ENCODE peak calls at places on chromosome 10, in six cellular contexts. V is H4, N is RCC 7860, Y is T47D, M is dermis blood vessel endothelial cell, H is PC-9. B is an unnamed sample.
A peak's percentile ranks its signal among the peaks of the same experiment; 100 is the strongest.

GRCh38 chr10:123507298-123507697 is 158.9 kb upstream of the GPR26 start:
- DNase-seq in V (peak; percentile 10), H (no peak), N (no peak), M (no peak), Y (peak; percentile 38), B (no peak)

GRCh38 chr10:23412223-23412622 is 26.7 kb upstream of the OTUD1 start:
- DNase-seq in N (peak; percentile 84), V (peak; percentile 6), Y (no peak), M (no peak), H (no peak), B (peak; percentile 55)

GRCh38 chr10:71077143-71077581 is 135.2 kb upstream of the UNC5B start:
- DNase-seq in V (no peak), M (no peak), Y (peak; percentile 35), H (peak; percentile 22), N (no peak), B (no peak)

GRCh38 chr10:9762966-9763656 is 1254.6 kb upstream of the CELF2 start:
- DNase-seq in M (no peak), Y (no peak), H (no peak), V (peak; percentile 45), N (peak; percentile 13), B (peak; percentile 96)

GRCh38 chr10:6070647-6071046 is 8.5 kb upstream of the IL2RA start:
- DNase-seq in M (no peak), H (no peak), Y (no peak), N (no peak), V (no peak), B (no peak)

GRCh38 chr10:30158325-30158960 is 99.1 kb upstream of the JCAD start:
- DNase-seq in M (no peak), H (no peak), Y (no peak), V (no peak), N (peak; percentile 21), B (peak; percentile 8)

GRCh38 chr10:132300582-132300981 is 7.2 kb downstream of the STK32C start:
- DNase-seq in Y (no peak), M (no peak), H (no peak), N (no peak), V (no peak), B (no peak)

GRCh38 chr10:112811741-112812551 is 138.1 kb upstream of the TCF7L2 start:
- DNase-seq in M (peak; percentile 36), N (peak; percentile 98), V (peak; percentile 95), H (peak; percentile 72), Y (peak; percentile 93), B (peak; percentile 98)

GRCh38 chr10:74642901-74643585 is 183.4 kb upstream of the KAT6B start:
- DNase-seq in M (no peak), V (no peak), N (no peak), H (no peak), Y (no peak), B (no peak)

GRCh38 chr10:97684866-97685394 is 2.1 kb downstream of the AVPI1 start:
- DNase-seq in H (no peak), Y (no peak), N (no peak), V (no peak), M (no peak), B (no peak)

GRCh38 chr10:93235686-93236085 is 162.0 kb downstream of the CYP26A1 start:
- DNase-seq in N (peak; percentile 46), Y (no peak), H (no peak), V (no peak), M (no peak), B (peak; percentile 52)

GRCh38 chr10:127715782-127716378 is 21.1 kb upstream of the FOXI2 start:
- DNase-seq in M (peak; percentile 60), V (peak; percentile 29), Y (peak; percentile 47), N (peak; percentile 23), H (no peak), B (no peak)

GRCh38 chr10:22427890-22428571 is 82.7 kb downstream of the SPAG6 start:
- DNase-seq in M (peak; percentile 58), N (peak; percentile 64), Y (peak; percentile 14), H (peak; percentile 42), V (peak; percentile 77), B (peak; percentile 59)

GRCh38 chr10:21516270-21517131 is 9.0 kb downstream of the SKIDA1 start:
- DNase-seq in V (no peak), N (peak; percentile 41), Y (peak; percentile 64), M (peak; percentile 82), H (peak; percentile 52), B (peak; percentile 73)

GRCh38 chr10:28815681-28816080 is 138.4 kb downstream of the BAMBI start:
- DNase-seq in V (no peak), N (no peak), H (no peak), M (no peak), Y (no peak), B (no peak)

GRCh38 chr10:78384021-78384420 is 350.4 kb downstream of the RPS24 start:
- DNase-seq in H (no peak), M (no peak), Y (no peak), N (no peak), V (no peak), B (no peak)

GRCh38 chr10:48507494-48507893 is 97.4 kb downstream of the ARHGAP22 start:
- DNase-seq in M (no peak), V (no peak), Y (no peak), H (no peak), N (no peak), B (no peak)

GRCh38 chr10:93941603-93942002 is 47.8 kb downstream of the SLC35G1 start:
- DNase-seq in M (no peak), V (no peak), Y (no peak), H (no peak), N (no peak), B (no peak)

GRCh38 chr10:3836222-3836820 is 51.3 kb upstream of the KLF6 start:
- DNase-seq in N (no peak), V (no peak), Y (no peak), H (no peak), M (no peak), B (no peak)

GRCh38 chr10:33290286-33291052 is 44.0 kb downstream of the NRP1 start:
- DNase-seq in H (peak; percentile 35), M (no peak), Y (no peak), N (peak; percentile 52), V (peak; percentile 21), B (no peak)

GRCh38 chr10:26138613-26139012 is 78.0 kb upstream of the GAD2 start:
- DNase-seq in Y (no peak), H (no peak), M (no peak), V (no peak), N (no peak), B (peak; percentile 67)

GRCh38 chr10:110495731-110496552 is 1.8 kb upstream of the DUSP5 start:
- DNase-seq in H (peak; percentile 41), V (peak; percentile 44), M (peak; percentile 82), Y (no peak), N (peak; percentile 80), B (no peak)

GRCh38 chr10:37728830-37729229 is 128.6 kb downstream of the ZNF248 start:
- DNase-seq in M (no peak), Y (no peak), N (no peak), V (no peak), H (no peak), B (no peak)

GRCh38 chr10:129956285-129956649 is 7.8 kb downstream of the EBF3 start:
- DNase-seq in H (no peak), V (no peak), N (no peak), M (peak; percentile 38), Y (no peak), B (no peak)

GRCh38 chr10:127532193-127532592 is 16.9 kb upstream of the NPS start:
- DNase-seq in Y (no peak), M (no peak), V (no peak), H (no peak), N (no peak), B (no peak)

GRCh38 chr10:80144302-80145131 is 12.0 kb downstream of the PLAC9 start:
- DNase-seq in Y (peak; percentile 40), N (no peak), H (peak; percentile 77), M (peak; percentile 11), V (no peak), B (peak; percentile 44)

GRCh38 chr10:115953203-115953602 is 319.8 kb downstream of the GFRA1 start:
- DNase-seq in H (no peak), M (peak; percentile 16), V (no peak), N (no peak), Y (no peak), B (no peak)

GRCh38 chr10:73039635-73040034 is 57.0 kb downstream of the P4HA1 start:
- DNase-seq in Y (no peak), M (no peak), H (no peak), N (no peak), V (no peak), B (peak; percentile 20)

GRCh38 chr10:131818510-131819234 is 82.1 kb upstream of the PPP2R2D start:
- DNase-seq in V (no peak), M (no peak), Y (no peak), H (no peak), N (no peak), B (no peak)

GRCh38 chr10:70648427-70648826 is 23.9 kb upstream of the ADAMTS14 start:
- DNase-seq in H (no peak), V (no peak), N (no peak), M (no peak), Y (peak; percentile 40), B (no peak)

GRCh38 chr10:14163374-14164125 is 167.2 kb downstream of the FRMD4A start:
- DNase-seq in V (no peak), Y (no peak), M (no peak), N (no peak), H (no peak), B (no peak)

GRCh38 chr10:73433538-73433867 is at the start of gene MSS51:
- DNase-seq in Y (no peak), H (no peak), V (no peak), N (no peak), M (no peak), B (no peak)

GRCh38 chr10:123536176-123536845 is 129.8 kb upstream of the GPR26 start:
- DNase-seq in N (no peak), M (no peak), V (no peak), Y (no peak), H (no peak), B (no peak)

GRCh38 chr10:35336921-35337741 is 822 bp downstream of the CCNY start:
- DNase-seq in N (no peak), Y (peak; percentile 48), H (peak; percentile 38), V (no peak), M (peak; percentile 55), B (peak; percentile 42)